ENCODE peak calls at places on chromosome 12, in four cellular contexts. G, R, I and O are unnamed samples.
A peak's percentile ranks its signal among the peaks of the same experiment; 100 is the strongest.

GRCh38 chr12:117119592-117120198 is 20.5 kb upstream of the TESC start:
- DNase-seq in I (peak; percentile 8), G (no peak), R (peak; percentile 69), O (no peak)

GRCh38 chr12:120356567-120357030 is 12.4 kb downstream of the MSI1 start:
- DNase-seq in R (peak; percentile 81), I (peak; percentile 61), G (peak; percentile 28), O (peak; percentile 83)

GRCh38 chr12:116945901-116946550 is 35.3 kb downstream of the FBXW8 start:
- DNase-seq in G (no peak), I (no peak), R (no peak), O (no peak)

GRCh38 chr12:1529862-1530591 is 64.4 kb downstream of the FBXL14 start:
- DNase-seq in G (no peak), R (peak; percentile 66), I (no peak), O (no peak)

GRCh38 chr12:31346211-31346610 is 20.3 kb upstream of the SINHCAF start:
- DNase-seq in I (no peak), R (no peak), G (no peak), O (no peak)

GRCh38 chr12:28088566-28089277 is 101.5 kb upstream of the CCDC91 start:
- DNase-seq in I (no peak), R (no peak), G (no peak), O (no peak)

GRCh38 chr12:43131304-43131703 is 420.7 kb downstream of the ADAMTS20 start:
- DNase-seq in R (no peak), I (no peak), G (no peak), O (no peak)

GRCh38 chr12:19287302-19287701 is 152.0 kb upstream of the AEBP2 start:
- DNase-seq in I (no peak), G (no peak), R (no peak), O (no peak)

GRCh38 chr12:100473716-100474150 is at the start of gene NR1H4:
- DNase-seq in R (no peak), I (no peak), G (no peak), O (no peak)

GRCh38 chr12:50933459-50934124 is 18.8 kb upstream of the HIGD1C start:
- DNase-seq in R (no peak), G (no peak), I (no peak), O (no peak)

GRCh38 chr12:120468271-120468845 is 1.2 kb downstream of the SRSF9 start:
- DNase-seq in R (peak; percentile 34), I (no peak), G (no peak), O (peak; percentile 39)

GRCh38 chr12:96257550-96258392 is 63.6 kb downstream of the ELK3 start:
- DNase-seq in R (no peak), G (no peak), I (no peak), O (no peak)

GRCh38 chr12:103524238-103524875 is 28.6 kb upstream of the C12orf42 start:
- DNase-seq in G (no peak), I (no peak), R (no peak), O (no peak)

GRCh38 chr12:39632670-39633069 is 13.1 kb upstream of the ABCD2 start:
- DNase-seq in G (no peak), I (no peak), R (no peak), O (no peak)
- TF ChIP-seq CTCF in G (no peak), I (no peak), R (no peak), O (no peak)

DNA sequence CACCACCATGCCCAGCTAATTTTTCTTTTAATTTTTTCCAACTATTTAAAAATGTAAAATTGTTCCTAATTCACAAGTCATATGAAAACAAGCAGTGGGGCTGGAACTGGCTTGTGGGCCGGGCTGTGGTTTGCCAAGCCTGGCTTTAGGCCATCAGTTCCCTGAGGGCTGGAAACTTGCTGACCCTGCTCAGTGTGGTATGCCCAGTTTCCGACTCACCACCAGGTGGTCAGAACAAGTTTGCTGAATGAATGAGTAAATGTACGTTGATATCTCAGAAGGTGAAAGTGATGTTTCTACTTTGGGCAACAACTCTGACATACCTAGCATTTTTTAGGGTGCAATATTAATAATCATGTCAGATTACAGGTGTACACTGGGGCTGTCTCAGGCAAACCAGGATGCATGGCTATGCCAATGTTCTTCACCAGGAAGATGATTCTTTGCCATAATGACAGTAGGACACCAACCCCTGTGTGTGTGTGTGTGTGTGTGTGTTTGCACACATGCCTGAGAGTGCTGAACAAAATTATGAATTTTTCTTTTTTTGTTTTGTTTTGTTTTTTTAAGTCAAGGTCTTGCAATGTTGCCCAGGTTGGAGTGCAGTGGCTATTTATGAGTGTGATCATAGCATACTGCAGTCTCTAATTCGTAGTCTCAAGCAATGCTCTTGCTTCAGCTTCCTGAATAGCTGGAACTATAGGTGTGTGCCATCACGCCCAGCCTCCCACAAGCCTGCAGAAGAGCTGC is 106.1 kb downstream of the PTPN11 start:
- DNase-seq in I (no peak), R (no peak), G (no peak), O (no peak)
- TF ChIP-seq CTCF in I (no peak), R (no peak), G (no peak), O (no peak)

DNA sequence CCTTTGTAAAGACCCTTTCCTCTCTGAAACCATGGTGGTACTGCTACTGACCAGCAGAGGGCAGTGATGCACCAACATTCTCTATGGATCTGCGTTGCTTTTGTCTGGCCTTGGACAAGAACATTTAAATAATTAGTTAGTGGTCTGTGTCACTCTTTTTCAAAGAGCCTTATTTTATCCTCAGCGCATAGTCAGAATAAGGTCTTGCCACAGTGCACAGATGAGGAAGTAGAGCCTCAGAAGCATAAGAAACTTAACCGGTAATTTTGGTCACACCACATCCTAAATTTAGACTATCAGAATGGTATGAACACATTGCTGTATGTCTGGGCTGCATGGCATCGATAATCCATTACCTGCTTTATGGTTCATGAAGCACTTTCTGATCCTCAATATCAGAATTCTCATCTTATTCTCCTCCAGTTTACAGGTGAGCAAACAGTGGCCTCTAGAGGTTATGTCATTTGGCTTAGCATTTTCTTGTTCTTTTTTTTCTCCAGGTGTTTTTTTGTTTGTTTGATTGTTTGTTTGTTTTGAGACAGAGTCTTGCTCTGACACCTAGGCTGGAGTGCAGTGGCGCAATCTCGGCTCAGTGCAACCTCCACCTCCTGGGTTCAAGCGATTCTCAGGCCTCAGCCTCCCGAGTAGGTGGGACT is 23.7 kb upstream of the IFT81 start:
- DNase-seq in G (peak; percentile 46), I (peak; percentile 43), R (peak; percentile 81), O (peak; percentile 39)
- TF ChIP-seq CTCF in G (peak; percentile 83), I (peak; percentile 99), R (peak; percentile 94), O (peak; percentile 93)

GRCh38 chr12:76346798-76347420 is 1.3 kb downstream of the BBS10 start:
- DNase-seq in R (peak; percentile 32), G (no peak), I (no peak), O (no peak)
- TF ChIP-seq CTCF in R (peak; percentile 54), G (no peak), I (no peak), O (no peak)

GRCh38 chr12:45587042-45587441 is 142.5 kb upstream of the ARID2 start:
- DNase-seq in R (no peak), G (no peak), I (no peak), O (no peak)

GRCh38 chr12:45587877-45588530 is 141.5 kb upstream of the ARID2 start:
- DNase-seq in I (no peak), G (no peak), R (no peak), O (no peak)

GRCh38 chr12:45590646-45591045 is 138.9 kb upstream of the ARID2 start:
- DNase-seq in G (no peak), R (no peak), I (no peak), O (no peak)

GRCh38 chr12:45596366-45596765 is 133.1 kb upstream of the ARID2 start:
- DNase-seq in I (no peak), R (no peak), G (no peak), O (no peak)

GRCh38 chr12:45591635-45592034 is 137.9 kb upstream of the ARID2 start:
- DNase-seq in G (no peak), I (no peak), R (no peak), O (no peak)
- TF ChIP-seq CTCF in G (no peak), I (no peak), R (no peak), O (no peak)

GRCh38 chr12:54631988-54632728 is 2.5 kb downstream of the LACRT start:
- DNase-seq in I (no peak), R (no peak), G (no peak), O (no peak)
- TF ChIP-seq CTCF in I (no peak), R (no peak), G (no peak), O (no peak)

GRCh38 chr12:65885312-65885711 is 61.0 kb downstream of the HMGA2 start:
- DNase-seq in I (no peak), G (no peak), R (no peak), O (no peak)

GRCh38 chr12:65879878-65880277 is 55.6 kb downstream of the HMGA2 start:
- DNase-seq in G (no peak), I (no peak), R (no peak), O (no peak)

GRCh38 chr12:65882504-65882903 is 58.2 kb downstream of the HMGA2 start:
- DNase-seq in G (no peak), R (no peak), I (no peak), O (no peak)

GRCh38 chr12:65881348-65881961 is 57.2 kb downstream of the HMGA2 start:
- DNase-seq in I (no peak), G (peak; percentile 30), R (no peak), O (no peak)

DNA sequence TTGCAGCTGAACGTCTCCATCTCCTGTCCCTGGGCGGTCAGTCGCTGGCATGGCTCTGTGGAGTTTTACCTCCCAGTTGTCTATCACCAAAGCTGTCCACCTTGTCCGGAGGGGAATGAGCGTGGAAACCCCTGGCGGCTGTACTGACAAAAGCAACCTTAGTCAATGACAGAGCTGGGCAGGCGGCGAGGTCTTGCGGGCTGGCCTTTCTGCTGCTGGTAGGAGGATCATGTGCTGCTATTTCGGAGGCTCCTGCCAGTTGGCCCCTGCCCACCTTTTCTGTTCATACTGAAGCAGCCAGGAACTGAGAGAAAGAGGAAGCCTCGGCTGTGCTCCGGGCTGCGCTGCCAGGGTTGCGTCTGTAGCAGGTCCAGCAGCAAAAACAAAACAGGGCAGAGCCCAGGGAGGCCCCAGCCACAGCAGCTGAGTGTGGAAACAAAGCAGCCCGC is 57.7 kb downstream of the HMGA2 start:
- DNase-seq in R (peak; percentile 43), I (no peak), G (peak; percentile 64), O (no peak)
- TF ChIP-seq CTCF in R (peak; percentile 30), I (no peak), G (no peak), O (no peak)